ENCODE peak calls at places on chromosomes 7 and 10, in five cellular contexts. N is GM13977, E is OCI-LY7, Y is body of pancreas, G is left lung. F is an unnamed sample.

GRCh38 chr7:128112018-128112780 is 81.0 kb upstream of the LRRC4 start:
- DNase-seq in Y (no peak), G (no peak), N (no peak), E (peak), F (no peak)

GRCh38 chr10:112279482-112279881 is 3.7 kb upstream of the TECTB start:
- DNase-seq in E (no peak), Y (no peak), N (no peak), G (no peak), F (no peak)

GRCh38 chr10:90587081-90587491 is 270.8 kb downstream of the HTR7 start:
- DNase-seq in Y (no peak), G (no peak), E (no peak), N (no peak), F (no peak)

GRCh38 chr10:98212204-98212603 is 55.8 kb downstream of the LOXL4 start:
- DNase-seq in E (no peak), Y (no peak), N (no peak), G (no peak), F (no peak)

GRCh38 chr7:29063872-29064271 is 82.5 kb downstream of the CPVL start:
- DNase-seq in N (no peak), G (no peak), E (no peak), Y (no peak), F (no peak)

GRCh38 chr10:122282253-122282671 is 11.2 kb downstream of the BTBD16 start:
- DNase-seq in G (no peak), E (no peak), N (no peak), Y (no peak), F (no peak)

GRCh38 chr10:99870051-99870730 is 87.8 kb downstream of the ABCC2 start:
- DNase-seq in G (no peak), Y (no peak), E (no peak), N (no peak), F (no peak)

GRCh38 chr7:31408120-31408729 is 67.7 kb upstream of the NEUROD6 start:
- DNase-seq in E (no peak), G (no peak), N (no peak), Y (no peak), F (peak)

GRCh38 chr10:113957013-113957412 is 86.7 kb upstream of the ADRB1 start:
- DNase-seq in N (no peak), G (no peak), Y (no peak), E (no peak), F (no peak)

GRCh38 chr7:98879198-98879988 is 1.1 kb downstream of the TRRAP start:
- DNase-seq in N (peak), E (peak), Y (peak), G (no peak), F (no peak)

GRCh38 chr7:131950758-131951157 is 394.3 kb upstream of the PODXL start:
- DNase-seq in N (no peak), G (no peak), Y (no peak), E (no peak), F (no peak)

GRCh38 chr10:72270607-72271281 is 3.0 kb upstream of the DDIT4 start:
- DNase-seq in G (peak), N (no peak), E (no peak), Y (no peak), F (no peak)

GRCh38 chr7:140972344-140972743 is 42.4 kb downstream of the MRPS33 start:
- DNase-seq in N (no peak), E (no peak), Y (no peak), G (no peak), F (no peak)

GRCh38 chr10:34437897-34438296 is 377.2 kb downstream of the PARD3 start:
- DNase-seq in N (no peak), E (no peak), Y (peak), G (no peak), F (no peak)

GRCh38 chr7:123770378-123770777 is 21.6 kb upstream of the WASL start:
- DNase-seq in Y (no peak), E (no peak), N (peak), G (no peak), F (no peak)

GRCh38 chr7:45710271-45711160 is 136.3 kb downstream of the ADCY1 start:
- DNase-seq in Y (no peak), E (no peak), N (no peak), G (peak), F (no peak)

GRCh38 chr10:69348824-69349541 is 67.7 kb downstream of the TACR2 start:
- DNase-seq in E (peak), G (no peak), N (no peak), Y (no peak), F (peak)

GRCh38 chr7:23971031-23971430 is 261.0 kb downstream of the STK31 start:
- DNase-seq in N (no peak), E (no peak), Y (no peak), G (no peak), F (no peak)

GRCh38 chr10:19333631-19334030 is 285.0 kb downstream of the MALRD1 start:
- DNase-seq in G (no peak), N (no peak), Y (no peak), E (no peak), F (no peak)

GRCh38 chr7:155482511-155483183 is 24.7 kb downstream of the EN2 start:
- DNase-seq in G (no peak), N (no peak), Y (no peak), E (no peak), F (no peak)

GRCh38 chr7:3399858-3400257 is 98.8 kb downstream of the SDK1 start:
- DNase-seq in E (peak), G (no peak), N (no peak), Y (no peak), F (no peak)

GRCh38 chr7:30502470-30503251 is 2.0 kb downstream of the GGCT start:
- DNase-seq in N (no peak), E (peak), G (no peak), Y (no peak), F (no peak)

GRCh38 chr10:124339951-124340760 is 78.6 kb downstream of the OAT start:
- DNase-seq in E (no peak), N (no peak), Y (no peak), G (no peak), F (no peak)

GRCh38 chr7:16914771-16915170 is 33.0 kb upstream of the AGR3 start:
- DNase-seq in Y (no peak), E (no peak), N (no peak), G (no peak), F (no peak)

GRCh38 chr7:47689558-47689957 is 107.6 kb upstream of the TNS3 start:
- DNase-seq in G (no peak), Y (no peak), E (no peak), N (no peak), F (no peak)

GRCh38 chr10:18539335-18539734 is 112.1 kb downstream of the NSUN6 start:
- DNase-seq in E (no peak), G (peak), N (no peak), Y (no peak), F (peak)

GRCh38 chr7:98628916-98629525 is 11.9 kb downstream of the NPTX2 start:
- DNase-seq in G (no peak), Y (no peak), E (no peak), N (no peak), F (no peak)

GRCh38 chr7:108089381-108089780 is 40.8 kb downstream of the LAMB4 start:
- DNase-seq in N (no peak), G (no peak), E (no peak), Y (no peak), F (no peak)

GRCh38 chr10:114604357-114605129 is 53.5 kb downstream of the ABLIM1 start:
- DNase-seq in N (no peak), G (no peak), Y (no peak), E (no peak), F (no peak)

GRCh38 chr10:77768046-77768445 is 130.4 kb upstream of the KCNMA1 start:
- DNase-seq in G (no peak), E (no peak), Y (no peak), N (no peak), F (no peak)

GRCh38 chr7:38451840-38452239 is 178.4 kb upstream of the TARP start:
- DNase-seq in E (no peak), N (peak), Y (no peak), G (no peak), F (no peak)

GRCh38 chr7:111865430-111865829 is 303.1 kb upstream of the IMMP2L start:
- DNase-seq in G (no peak), Y (no peak), E (no peak), N (no peak), F (no peak)

DNA sequence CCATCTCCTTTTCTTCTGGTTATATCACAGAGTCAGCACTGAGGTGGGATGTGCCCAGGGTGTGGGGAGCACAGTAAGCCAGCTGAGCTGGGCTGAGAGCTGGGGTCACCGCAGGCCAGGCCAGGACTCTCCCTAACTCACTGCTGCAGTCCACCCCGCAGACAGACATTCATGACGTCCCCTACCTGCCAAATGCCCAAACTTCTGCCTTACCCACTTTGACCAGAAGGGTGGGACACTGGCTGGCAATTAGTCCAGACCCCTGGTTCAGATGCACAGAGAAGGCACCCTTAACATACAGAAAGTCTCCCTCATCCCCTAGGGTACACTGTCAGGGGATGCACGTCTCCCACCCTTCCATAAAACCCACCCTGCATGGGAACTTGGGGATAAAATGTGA is 2.1 kb downstream of the DRGX start:
- DNase-seq in Y (no peak), G (no peak), E (no peak), N (no peak), F (no peak)
- TF ChIP-seq CTCF in Y (no peak), G (no peak), E (no peak), N (no peak), F (no peak)

DNA sequence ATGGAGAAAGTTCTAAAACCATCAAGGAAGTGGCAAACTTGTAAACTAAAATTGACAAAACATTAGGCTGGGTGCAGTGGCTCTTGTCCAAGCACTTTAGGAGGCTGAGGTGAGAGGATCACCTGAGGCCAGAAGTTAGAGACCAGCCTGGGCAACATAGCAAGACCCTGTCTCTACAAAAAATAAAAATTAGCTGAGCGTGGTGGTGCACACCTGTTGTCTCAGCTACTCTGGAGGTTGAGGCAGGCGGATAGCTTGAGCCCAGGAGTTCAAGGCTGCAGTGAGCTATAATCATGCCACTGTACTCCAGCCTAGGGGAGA is 29.4 kb upstream of the HNRNPH3 start:
- DNase-seq in E (no peak), N (no peak), Y (no peak), G (no peak), F (no peak)
- TF ChIP-seq CTCF in E (no peak), N (no peak), Y (no peak), G (no peak), F (no peak)

GRCh38 chr10:59578013-59578412 is 131.6 kb downstream of the SLC16A9 start:
- DNase-seq in N (peak), Y (no peak), G (no peak), E (no peak), F (no peak)

GRCh38 chr10:59582058-59582457 is 127.6 kb downstream of the SLC16A9 start:
- DNase-seq in E (no peak), G (no peak), N (no peak), Y (no peak), F (no peak)

GRCh38 chr10:59578741-59579140 is 130.9 kb downstream of the SLC16A9 start:
- DNase-seq in E (no peak), Y (no peak), N (no peak), G (no peak), F (no peak)

GRCh38 chr10:59582779-59583178 is 126.9 kb downstream of the SLC16A9 start:
- DNase-seq in G (no peak), N (no peak), Y (no peak), E (no peak), F (no peak)

DNA sequence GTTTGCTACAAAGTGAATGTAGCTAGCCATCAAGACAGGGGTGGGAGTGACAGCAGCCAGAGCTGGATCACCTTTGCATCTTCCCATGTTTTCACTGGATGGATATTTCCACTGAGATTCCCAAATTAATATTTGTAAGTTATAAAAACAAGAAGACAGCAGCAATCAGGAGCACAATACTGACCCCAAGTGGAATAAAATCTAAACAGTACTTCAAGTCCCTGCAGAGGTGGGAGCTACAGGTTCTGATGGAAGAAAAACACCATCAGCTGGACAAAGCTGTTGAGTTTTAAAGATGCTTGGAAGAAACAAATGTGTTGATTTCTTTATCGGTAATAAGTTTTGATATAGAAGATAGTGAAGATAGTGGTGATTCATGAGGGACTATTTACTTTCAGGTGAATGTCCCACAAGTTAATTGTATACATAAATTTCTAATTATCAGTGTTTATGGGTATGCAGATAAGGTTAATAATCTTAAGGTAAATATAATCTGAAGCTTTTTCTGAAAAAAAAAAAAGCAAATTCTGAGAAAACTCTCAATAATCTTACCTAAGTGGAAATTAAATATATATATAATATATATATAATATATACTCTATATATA is 129.3 kb downstream of the SLC16A9 start:
- DNase-seq in G (no peak), E (no peak), Y (no peak), N (no peak), F (no peak)
- TF ChIP-seq CTCF in G (peak), E (peak), Y (peak), N (peak), F (no peak)

GRCh38 chr10:118775478-118775877 is 20.7 kb upstream of the CACUL1 start:
- DNase-seq in Y (no peak), E (no peak), G (no peak), N (no peak), F (no peak)
- TF ChIP-seq CTCF in Y (no peak), E (no peak), G (no peak), N (peak), F (no peak)

GRCh38 chr7:102892631-102893278 is 20.0 kb upstream of the LRRC17 start:
- DNase-seq in G (no peak), N (no peak), E (no peak), Y (no peak), F (no peak)
- TF ChIP-seq CTCF in G (no peak), N (no peak), E (no peak), Y (no peak), F (no peak)

GRCh38 chr7:153190452-153190851 is 430.9 kb downstream of the ACTR3B start:
- DNase-seq in Y (no peak), N (no peak), E (peak), G (no peak), F (no peak)

GRCh38 chr7:153188630-153189029 is 429.1 kb downstream of the ACTR3B start:
- DNase-seq in E (no peak), G (no peak), N (no peak), Y (no peak), F (no peak)

GRCh38 chr7:153188161-153188560 is 428.6 kb downstream of the ACTR3B start:
- DNase-seq in Y (no peak), N (no peak), G (no peak), E (no peak), F (no peak)

GRCh38 chr7:153190986-153191385 is 431.4 kb downstream of the ACTR3B start:
- DNase-seq in G (no peak), Y (no peak), N (no peak), E (no peak), F (no peak)

GRCh38 chr7:153193144-153193595 is 433.6 kb downstream of the ACTR3B start:
- DNase-seq in Y (peak), N (peak), G (peak), E (peak), F (peak)
- TF ChIP-seq CTCF in Y (peak), N (peak), G (peak), E (peak), F (no peak)

GRCh38 chr7:157228864-157229422 is 90.2 kb downstream of the UBE3C start:
- DNase-seq in Y (peak), E (peak), N (no peak), G (no peak), F (no peak)
- TF ChIP-seq CTCF in Y (no peak), E (peak), N (peak), G (no peak), F (no peak)

GRCh38 chr7:115052706-115053105 is 130.8 kb downstream of the MDFIC start:
- DNase-seq in N (no peak), E (no peak), G (no peak), Y (no peak), F (no peak)
- TF ChIP-seq CTCF in N (no peak), E (no peak), G (no peak), Y (no peak), F (no peak)

GRCh38 chr10:6841746-6842145 is 261.7 kb upstream of the PRKCQ start:
- DNase-seq in E (no peak), N (no peak), Y (no peak), G (no peak), F (no peak)

GRCh38 chr10:6844251-6844650 is 264.2 kb upstream of the PRKCQ start:
- DNase-seq in Y (no peak), G (no peak), N (no peak), E (no peak), F (no peak)

GRCh38 chr10:6840766-6841165 is 260.7 kb upstream of the PRKCQ start:
- DNase-seq in G (no peak), Y (no peak), E (no peak), N (no peak), F (no peak)

GRCh38 chr10:6842722-6843121 is 262.6 kb upstream of the PRKCQ start:
- DNase-seq in G (no peak), Y (no peak), E (no peak), N (no peak), F (no peak)

GRCh38 chr10:6843477-6843876 is 263.4 kb upstream of the PRKCQ start:
- DNase-seq in G (no peak), Y (no peak), E (peak), N (no peak), F (no peak)
- TF ChIP-seq CTCF in G (no peak), Y (no peak), E (peak), N (peak), F (no peak)

F was measured in mucosa of descending colon.